ENCODE peak calls at places on chromosome 5, in six cellular contexts. One of them, this sample, is unnamed.
A peak's percentile ranks its signal among the peaks of the same experiment; 100 is the strongest.

GRCh38 chr5:112077180-112077579 is 320.2 kb upstream of the NREP start:
- DNase-seq in tibial nerve: no peak
- DNase-seq in cardiac muscle cell: peak; percentile 18
- DNase-seq in hepatocyte: no peak
- DNase-seq in pancreas: no peak
- DNase-seq in tibial artery: no peak
- DNase-seq in this sample: no peak

GRCh38 chr5:134175874-134176522 is 752 bp downstream of the SKP1 start:
- DNase-seq in tibial nerve: peak; percentile 8
- DNase-seq in cardiac muscle cell: peak; percentile 42
- DNase-seq in hepatocyte: no peak
- DNase-seq in pancreas: no peak
- DNase-seq in tibial artery: peak; percentile 41
- DNase-seq in this sample: peak; percentile 46

GRCh38 chr5:123000731-123001130 is 35.8 kb downstream of the PPIC start:
- DNase-seq in tibial nerve: no peak
- DNase-seq in cardiac muscle cell: no peak
- DNase-seq in hepatocyte: no peak
- DNase-seq in pancreas: no peak
- DNase-seq in tibial artery: no peak
- DNase-seq in this sample: no peak

GRCh38 chr5:25362799-25363198 is 718.0 kb upstream of the CDH10 start:
- DNase-seq in tibial nerve: no peak
- DNase-seq in cardiac muscle cell: no peak
- DNase-seq in hepatocyte: no peak
- DNase-seq in pancreas: no peak
- DNase-seq in tibial artery: no peak
- DNase-seq in this sample: no peak

GRCh38 chr5:73985145-73985544 is 359.1 kb downstream of the ARHGEF28 start:
- DNase-seq in tibial nerve: no peak
- DNase-seq in cardiac muscle cell: peak; percentile 55
- DNase-seq in hepatocyte: peak; percentile 30
- DNase-seq in pancreas: no peak
- DNase-seq in tibial artery: peak; percentile 25
- DNase-seq in this sample: no peak

GRCh38 chr5:111829701-111830100 is 72.7 kb upstream of the NREP start:
- DNase-seq in tibial nerve: no peak
- DNase-seq in cardiac muscle cell: peak; percentile 60
- DNase-seq in hepatocyte: no peak
- DNase-seq in pancreas: no peak
- DNase-seq in tibial artery: no peak
- DNase-seq in this sample: no peak

GRCh38 chr5:74233571-74233970 is 407.0 kb downstream of the ENC1 start:
- DNase-seq in tibial nerve: no peak
- DNase-seq in cardiac muscle cell: no peak
- DNase-seq in hepatocyte: no peak
- DNase-seq in pancreas: no peak
- DNase-seq in tibial artery: no peak
- DNase-seq in this sample: no peak

GRCh38 chr5:107068782-107069181 is 602.0 kb downstream of the EFNA5 start:
- DNase-seq in tibial nerve: no peak
- DNase-seq in cardiac muscle cell: no peak
- DNase-seq in hepatocyte: no peak
- DNase-seq in pancreas: no peak
- DNase-seq in tibial artery: no peak
- DNase-seq in this sample: no peak

GRCh38 chr5:31449175-31449574 is 82.7 kb downstream of the DROSHA start:
- DNase-seq in tibial nerve: no peak
- DNase-seq in cardiac muscle cell: peak; percentile 38
- DNase-seq in hepatocyte: no peak
- DNase-seq in pancreas: no peak
- DNase-seq in tibial artery: no peak
- DNase-seq in this sample: no peak

GRCh38 chr5:154487541-154487940 is 9.5 kb upstream of the HAND1 start:
- DNase-seq in tibial nerve: no peak
- DNase-seq in cardiac muscle cell: no peak
- DNase-seq in hepatocyte: no peak
- DNase-seq in pancreas: no peak
- DNase-seq in tibial artery: no peak
- DNase-seq in this sample: no peak

GRCh38 chr5:761854-762685 is 22.5 kb downstream of the ZDHHC11B start:
- DNase-seq in tibial nerve: no peak
- DNase-seq in cardiac muscle cell: no peak
- DNase-seq in hepatocyte: peak; percentile 13
- DNase-seq in pancreas: peak; percentile 52
- DNase-seq in tibial artery: no peak
- DNase-seq in this sample: no peak

GRCh38 chr5:80745490-80745889 is 90.7 kb upstream of the DHFR start:
- DNase-seq in tibial nerve: no peak
- DNase-seq in cardiac muscle cell: no peak
- DNase-seq in hepatocyte: no peak
- DNase-seq in pancreas: no peak
- DNase-seq in tibial artery: no peak
- DNase-seq in this sample: no peak

GRCh38 chr5:148846930-148847329 is 20.5 kb downstream of the ADRB2 start:
- DNase-seq in tibial nerve: no peak
- DNase-seq in cardiac muscle cell: no peak
- DNase-seq in hepatocyte: no peak
- DNase-seq in pancreas: no peak
- DNase-seq in tibial artery: no peak
- DNase-seq in this sample: no peak

GRCh38 chr5:87120518-87121314 is 147.0 kb upstream of the RASA1 start:
- DNase-seq in tibial nerve: no peak
- DNase-seq in cardiac muscle cell: peak; percentile 76
- DNase-seq in hepatocyte: no peak
- DNase-seq in pancreas: no peak
- DNase-seq in tibial artery: no peak
- DNase-seq in this sample: no peak

GRCh38 chr5:40030661-40031060 is 605.9 kb upstream of the DAB2 start:
- DNase-seq in tibial nerve: no peak
- DNase-seq in cardiac muscle cell: no peak
- DNase-seq in hepatocyte: no peak
- DNase-seq in pancreas: no peak
- DNase-seq in tibial artery: no peak
- DNase-seq in this sample: no peak

GRCh38 chr5:172453986-172454354 is 355 bp downstream of the SH3PXD2B start:
- DNase-seq in tibial nerve: no peak
- DNase-seq in cardiac muscle cell: peak; percentile 62
- DNase-seq in hepatocyte: peak; percentile 78
- DNase-seq in pancreas: peak; percentile 67
- DNase-seq in tibial artery: no peak
- DNase-seq in this sample: no peak

GRCh38 chr5:35214051-35214450 is 16.2 kb downstream of the PRLR start:
- DNase-seq in tibial nerve: no peak
- DNase-seq in cardiac muscle cell: no peak
- DNase-seq in hepatocyte: no peak
- DNase-seq in pancreas: no peak
- DNase-seq in tibial artery: no peak
- DNase-seq in this sample: no peak

GRCh38 chr5:130337179-130337888 is 433.1 kb downstream of the CHSY3 start:
- DNase-seq in tibial nerve: no peak
- DNase-seq in cardiac muscle cell: peak; percentile 83
- DNase-seq in hepatocyte: peak; percentile 36
- DNase-seq in pancreas: no peak
- DNase-seq in tibial artery: no peak
- DNase-seq in this sample: no peak

GRCh38 chr5:55509768-55510522 is 24.8 kb downstream of the PLPP1 start:
- DNase-seq in tibial nerve: no peak
- DNase-seq in cardiac muscle cell: peak; percentile 50
- DNase-seq in hepatocyte: peak; percentile 47
- DNase-seq in pancreas: no peak
- DNase-seq in tibial artery: no peak
- DNase-seq in this sample: no peak

GRCh38 chr5:77301447-77301878 is 91.0 kb downstream of the PDE8B start:
- DNase-seq in tibial nerve: no peak
- DNase-seq in cardiac muscle cell: peak; percentile 33
- DNase-seq in hepatocyte: no peak
- DNase-seq in pancreas: no peak
- DNase-seq in tibial artery: no peak
- DNase-seq in this sample: no peak

GRCh38 chr5:57841671-57842375 is 359.2 kb upstream of the ACTBL2 start:
- DNase-seq in tibial nerve: no peak
- DNase-seq in cardiac muscle cell: peak; percentile 90
- DNase-seq in hepatocyte: peak; percentile 66
- DNase-seq in pancreas: no peak
- DNase-seq in tibial artery: no peak
- DNase-seq in this sample: no peak

GRCh38 chr5:168288349-168289245 is 2.8 kb upstream of the WWC1 start:
- DNase-seq in tibial nerve: no peak
- DNase-seq in cardiac muscle cell: no peak
- DNase-seq in hepatocyte: peak; percentile 90
- DNase-seq in pancreas: peak; percentile 66
- DNase-seq in tibial artery: no peak
- DNase-seq in this sample: no peak

DNA sequence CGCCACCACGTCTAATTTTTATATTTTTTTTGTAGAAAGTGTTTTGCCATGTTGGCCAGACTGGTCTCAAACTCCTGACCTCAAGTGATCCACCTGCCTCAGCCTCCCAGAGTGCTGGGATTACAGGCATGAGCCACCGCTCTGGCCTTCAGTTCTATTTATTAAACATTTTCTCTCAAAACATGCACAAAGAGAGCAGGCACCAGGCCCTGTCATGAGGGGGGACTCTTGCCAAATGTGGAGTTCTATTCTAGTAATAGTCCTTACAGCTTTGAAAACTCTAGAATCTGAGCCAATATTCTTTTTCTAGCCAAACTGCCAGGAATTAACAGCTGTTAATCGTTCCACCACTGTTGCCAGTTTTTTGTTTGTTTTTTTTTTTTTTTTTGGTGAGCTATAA is 124.5 kb downstream of the TARS1 start:
- DNase-seq in tibial nerve: no peak
- DNase-seq in cardiac muscle cell: peak; percentile 47
- DNase-seq in hepatocyte: no peak
- DNase-seq in pancreas: peak; percentile 73
- DNase-seq in tibial artery: peak; percentile 42
- DNase-seq in this sample: no peak
- H3K27ac ChIP-seq in tibial nerve: no peak overlapping the region
- H3K27ac ChIP-seq in cardiac muscle cell: no peak overlapping the region
- H3K27ac ChIP-seq in hepatocyte: no peak overlapping the region
- H3K27ac ChIP-seq in pancreas: no peak overlapping the region
- H3K27ac ChIP-seq in tibial artery: peak overlapping the region; percentile 13
- H3K27ac ChIP-seq in this sample: no peak overlapping the region

DNA sequence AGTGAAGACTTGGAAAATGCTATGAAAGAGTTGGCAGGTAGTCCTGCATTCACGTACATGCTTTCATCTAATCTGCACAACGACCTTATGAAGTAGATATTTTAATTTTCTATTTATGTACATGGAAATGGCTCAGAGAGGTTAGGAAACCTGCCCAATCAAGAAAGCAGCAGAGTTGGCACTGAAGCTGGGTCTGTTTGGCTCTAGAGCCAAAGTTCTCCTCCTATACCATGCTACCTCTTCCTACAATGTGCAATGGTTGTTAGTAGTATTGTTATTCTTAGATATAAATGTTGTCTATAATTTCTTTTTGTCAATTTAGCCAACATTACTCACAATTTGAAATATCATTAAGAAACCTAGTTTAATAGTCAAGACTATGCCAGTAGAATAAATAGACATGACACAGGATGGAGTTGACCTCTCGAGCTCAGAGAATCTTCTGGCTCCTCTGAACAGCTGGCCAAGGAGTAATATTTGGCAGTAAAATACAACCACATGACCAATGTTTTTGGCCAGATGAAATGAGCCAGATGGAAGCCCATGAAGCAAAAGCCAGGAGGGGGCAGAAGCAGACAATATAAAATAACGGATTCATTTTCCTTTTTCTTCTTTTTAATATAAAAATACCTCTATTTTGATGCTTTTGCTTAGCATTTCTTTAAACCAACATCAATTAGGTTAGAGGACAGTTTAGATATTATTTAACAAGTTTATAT is 542.3 kb downstream of the PDE4D start:
- DNase-seq in tibial nerve: peak; percentile 42
- DNase-seq in cardiac muscle cell: peak; percentile 84
- DNase-seq in hepatocyte: no peak
- DNase-seq in pancreas: no peak
- DNase-seq in tibial artery: no peak
- DNase-seq in this sample: no peak
- H3K4me1 ChIP-seq in tibial nerve: no peaks in the 10 kb centered on the region
- H3K4me1 ChIP-seq in cardiac muscle cell: peaks cover 28% of the 10 kb centered on the region
- H3K4me1 ChIP-seq in hepatocyte: peaks cover 2% of the 10 kb centered on the region
- H3K4me1 ChIP-seq in pancreas: no peaks in the 10 kb centered on the region
- H3K4me1 ChIP-seq in tibial artery: no peaks in the 10 kb centered on the region
- H3K4me1 ChIP-seq in this sample: no peaks in the 10 kb centered on the region

DNA sequence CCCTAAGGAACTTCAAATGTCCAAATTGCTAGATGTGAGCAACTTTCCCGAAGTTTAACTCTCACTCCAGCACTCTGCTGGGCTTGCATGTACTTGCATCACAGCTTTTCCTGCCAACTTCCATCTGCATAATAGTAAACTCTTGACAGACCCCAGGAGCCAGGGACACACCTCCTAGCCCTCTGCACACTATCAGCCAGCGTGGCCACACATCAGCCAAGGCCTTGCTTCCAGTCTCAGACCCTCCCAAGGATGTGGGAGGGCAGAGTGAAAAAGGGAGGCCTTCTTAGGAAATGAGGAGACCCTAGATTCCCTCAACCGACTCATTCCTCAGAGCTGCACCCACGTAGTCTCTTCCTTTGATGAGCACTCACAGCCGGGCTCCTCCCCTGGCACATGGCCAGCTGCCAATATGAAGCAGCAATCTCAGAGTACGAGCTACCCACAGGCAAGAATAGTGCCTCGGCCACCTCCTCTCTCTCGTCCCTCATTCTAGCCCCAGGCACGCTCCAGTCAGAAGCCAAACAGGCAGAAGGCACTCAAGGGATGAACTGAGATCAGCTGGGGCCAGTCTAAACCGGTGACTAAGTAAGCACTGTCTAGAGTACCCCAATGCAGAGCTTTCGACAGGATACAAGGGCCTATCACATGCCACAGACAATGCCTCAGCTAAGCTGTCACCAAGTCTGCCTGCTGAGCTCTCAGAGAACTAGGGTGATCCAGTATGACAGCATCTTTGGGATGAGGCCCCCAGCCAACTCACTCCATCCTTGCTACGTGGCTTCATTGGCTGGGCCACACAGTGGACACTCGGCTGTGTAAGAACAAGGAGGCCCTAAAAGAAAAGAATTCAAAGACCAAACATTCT is 2.3 kb downstream of the P4HA2 start:
- DNase-seq in tibial nerve: peak; percentile 36
- DNase-seq in cardiac muscle cell: peak; percentile 96
- DNase-seq in hepatocyte: peak; percentile 66
- DNase-seq in pancreas: peak; percentile 69
- DNase-seq in tibial artery: peak; percentile 60
- DNase-seq in this sample: no peak
- H3K4me3 ChIP-seq in tibial nerve: no peak overlapping the region
- H3K4me3 ChIP-seq in cardiac muscle cell: no peak overlapping the region
- H3K4me3 ChIP-seq in hepatocyte: no peak overlapping the region
- H3K4me3 ChIP-seq in pancreas: peak overlapping the region; percentile 30
- H3K4me3 ChIP-seq in tibial artery: no peak overlapping the region
- H3K4me3 ChIP-seq in this sample: no peak overlapping the region

GRCh38 chr5:135747824-135748223 is 86.6 kb upstream of the SLC25A48 start:
- DNase-seq in tibial nerve: no peak
- DNase-seq in cardiac muscle cell: no peak
- DNase-seq in hepatocyte: no peak
- DNase-seq in pancreas: no peak
- DNase-seq in tibial artery: no peak
- DNase-seq in this sample: no peak
- H3K27ac ChIP-seq in tibial nerve: no peak overlapping the region
- H3K27ac ChIP-seq in cardiac muscle cell: no peak overlapping the region
- H3K27ac ChIP-seq in hepatocyte: no peak overlapping the region
- H3K27ac ChIP-seq in pancreas: no peak overlapping the region
- H3K27ac ChIP-seq in tibial artery: no peak overlapping the region
- H3K27ac ChIP-seq in this sample: no peak overlapping the region